ENCODE peak calls at places on chromosomes 4 and X, in seven cellular contexts. One of them, this sample, is unnamed.
A peak's percentile ranks its signal among the peaks of the same experiment; 100 is the strongest.

GRCh38 chr4:176034498-176034897 is 31.1 kb upstream of the WDR17 start:
- DNase-seq in pancreas: no peak
- DNase-seq in GM10248: no peak
- DNase-seq in B cell: no peak
- DNase-seq in tibial artery: no peak
- DNase-seq in astrocyte of the spinal cord: peak; percentile 57
- DNase-seq in GM13977: no peak
- DNase-seq in this sample: peak; percentile 17

GRCh38 chrX:68193234-68193633 is 240.1 kb downstream of the OPHN1 start:
- DNase-seq in pancreas: no peak
- DNase-seq in GM10248: no peak
- DNase-seq in B cell: no peak
- DNase-seq in tibial artery: no peak
- DNase-seq in astrocyte of the spinal cord: peak; percentile 19
- DNase-seq in GM13977: no peak
- DNase-seq in this sample: no peak

GRCh38 chr4:8500966-8501365 is 60.4 kb downstream of the TRMT44 start:
- DNase-seq in pancreas: no peak
- DNase-seq in GM10248: no peak
- DNase-seq in B cell: no peak
- DNase-seq in tibial artery: no peak
- DNase-seq in astrocyte of the spinal cord: no peak
- DNase-seq in GM13977: no peak
- DNase-seq in this sample: no peak

GRCh38 chr4:103754844-103755243 is 35.1 kb upstream of the TACR3 start:
- DNase-seq in pancreas: no peak
- DNase-seq in GM10248: no peak
- DNase-seq in B cell: no peak
- DNase-seq in tibial artery: no peak
- DNase-seq in astrocyte of the spinal cord: no peak
- DNase-seq in GM13977: no peak
- DNase-seq in this sample: no peak

GRCh38 chrX:42519666-42520231 is 258.2 kb downstream of the PPP1R2C start:
- DNase-seq in pancreas: no peak
- DNase-seq in GM10248: no peak
- DNase-seq in B cell: no peak
- DNase-seq in tibial artery: no peak
- DNase-seq in astrocyte of the spinal cord: peak; percentile 67
- DNase-seq in GM13977: no peak
- DNase-seq in this sample: no peak

GRCh38 chrX:74924449-74925209 is 623 bp downstream of the NEXMIF start:
- DNase-seq in pancreas: peak; percentile 81
- DNase-seq in GM10248: peak; percentile 39
- DNase-seq in B cell: no peak
- DNase-seq in tibial artery: peak; percentile 73
- DNase-seq in astrocyte of the spinal cord: peak; percentile 6
- DNase-seq in GM13977: peak; percentile 58
- DNase-seq in this sample: peak; percentile 37

GRCh38 chrX:107683931-107684330 is 55.6 kb downstream of the PRPS1 start:
- DNase-seq in pancreas: no peak
- DNase-seq in GM10248: no peak
- DNase-seq in B cell: no peak
- DNase-seq in tibial artery: no peak
- DNase-seq in astrocyte of the spinal cord: no peak
- DNase-seq in GM13977: no peak
- DNase-seq in this sample: no peak

GRCh38 chr4:26372525-26373172 is 51.8 kb downstream of the RBPJ start:
- DNase-seq in pancreas: no peak
- DNase-seq in GM10248: peak; percentile 48
- DNase-seq in B cell: peak; percentile 42
- DNase-seq in tibial artery: no peak
- DNase-seq in astrocyte of the spinal cord: peak; percentile 84
- DNase-seq in GM13977: peak; percentile 48
- DNase-seq in this sample: no peak

DNA sequence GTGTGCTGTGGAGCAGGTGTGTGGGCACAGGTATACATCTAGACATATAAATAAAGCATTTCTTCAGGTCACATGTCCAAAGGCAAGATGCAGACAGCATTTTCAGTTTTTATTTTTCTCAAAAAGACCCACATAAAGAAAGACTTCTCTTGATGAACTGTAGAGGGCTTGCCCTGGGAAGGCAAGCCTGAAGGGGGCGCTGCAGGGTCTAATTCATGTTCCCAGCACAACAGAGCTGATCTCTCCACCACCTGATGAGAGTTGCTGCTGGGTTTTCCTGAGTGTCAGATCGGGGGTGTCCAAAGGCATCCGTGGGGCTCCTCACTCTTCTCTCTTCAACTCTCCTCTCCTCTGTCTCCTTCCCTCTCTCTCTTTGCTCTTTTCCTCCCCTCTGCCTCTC is 26.6 kb downstream of the ADRA2C start:
- DNase-seq in pancreas: peak; percentile 4
- DNase-seq in GM10248: no peak
- DNase-seq in B cell: no peak
- DNase-seq in tibial artery: no peak
- DNase-seq in astrocyte of the spinal cord: no peak
- DNase-seq in GM13977: no peak
- DNase-seq in this sample: no peak
- TF ChIP-seq CTCF in pancreas: no peak
- TF ChIP-seq CTCF in GM10248: no peak
- TF ChIP-seq CTCF in B cell: no peak
- TF ChIP-seq CTCF in tibial artery: no peak
- TF ChIP-seq CTCF in astrocyte of the spinal cord: no peak
- TF ChIP-seq CTCF in GM13977: no peak
- TF ChIP-seq CTCF in this sample: peak; percentile 45

GRCh38 chrX:114930227-114930626 is 87.2 kb downstream of the IL13RA2 start:
- DNase-seq in pancreas: no peak
- DNase-seq in GM10248: no peak
- DNase-seq in B cell: no peak
- DNase-seq in tibial artery: no peak
- DNase-seq in astrocyte of the spinal cord: no peak
- DNase-seq in GM13977: no peak
- DNase-seq in this sample: no peak
- TF ChIP-seq CTCF in pancreas: no peak
- TF ChIP-seq CTCF in GM10248: no peak
- TF ChIP-seq CTCF in B cell: no peak
- TF ChIP-seq CTCF in tibial artery: no peak
- TF ChIP-seq CTCF in astrocyte of the spinal cord: no peak
- TF ChIP-seq CTCF in GM13977: no peak
- TF ChIP-seq CTCF in this sample: no peak

GRCh38 chr4:56641494-56642051 is 39.5 kb downstream of the HOPX start:
- DNase-seq in pancreas: no peak
- DNase-seq in GM10248: no peak
- DNase-seq in B cell: no peak
- DNase-seq in tibial artery: no peak
- DNase-seq in astrocyte of the spinal cord: peak; percentile 94
- DNase-seq in GM13977: no peak
- DNase-seq in this sample: no peak
- TF ChIP-seq CTCF in pancreas: no peak
- TF ChIP-seq CTCF in GM10248: no peak
- TF ChIP-seq CTCF in B cell: no peak
- TF ChIP-seq CTCF in tibial artery: no peak
- TF ChIP-seq CTCF in astrocyte of the spinal cord: peak; percentile 17
- TF ChIP-seq CTCF in GM13977: no peak
- TF ChIP-seq CTCF in this sample: no peak

GRCh38 chrX:138150709-138151108 is 560.8 kb downstream of the FGF13 start:
- DNase-seq in pancreas: no peak
- DNase-seq in GM10248: no peak
- DNase-seq in B cell: no peak
- DNase-seq in tibial artery: no peak
- DNase-seq in astrocyte of the spinal cord: no peak
- DNase-seq in GM13977: peak; percentile 20
- DNase-seq in this sample: no peak
- TF ChIP-seq CTCF in pancreas: no peak
- TF ChIP-seq CTCF in GM10248: peak; percentile 10
- TF ChIP-seq CTCF in B cell: no peak
- TF ChIP-seq CTCF in tibial artery: no peak
- TF ChIP-seq CTCF in astrocyte of the spinal cord: no peak
- TF ChIP-seq CTCF in GM13977: peak; percentile 34
- TF ChIP-seq CTCF in this sample: peak; percentile 45

DNA sequence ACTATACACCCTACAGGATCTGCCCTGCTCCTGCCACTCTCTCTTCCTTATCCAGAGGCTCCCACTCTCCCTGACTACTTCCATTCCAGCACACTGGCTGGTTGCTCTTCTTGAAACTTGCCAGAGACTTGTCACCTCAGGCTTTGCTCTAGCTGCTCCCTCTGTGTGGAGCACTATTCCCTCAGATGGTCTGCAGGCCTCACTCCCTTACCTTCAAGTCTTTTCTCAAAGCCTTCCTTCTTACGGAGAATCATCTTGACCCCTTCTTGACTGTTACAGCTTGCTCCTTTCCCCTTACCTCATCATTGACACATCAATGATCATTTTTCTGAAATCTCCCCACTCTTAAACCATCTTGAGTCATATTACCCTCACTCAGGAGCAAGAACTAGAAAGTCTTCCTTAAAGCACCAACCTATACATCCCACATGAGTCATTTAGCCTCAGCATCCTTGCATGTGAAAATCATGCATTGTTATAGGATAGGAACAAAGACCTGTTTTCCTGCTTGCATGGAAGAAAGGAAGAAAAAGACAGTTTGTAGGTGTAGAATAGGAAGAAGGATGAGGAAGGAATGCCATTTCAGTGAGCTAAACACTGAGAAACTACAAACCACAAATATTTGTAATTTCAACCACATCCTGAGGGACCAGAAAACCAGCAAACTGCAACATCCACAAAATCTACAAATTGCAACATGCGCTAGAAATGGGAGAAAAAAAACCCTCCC is 55.7 kb downstream of the ANTXR2 start:
- DNase-seq in pancreas: no peak
- DNase-seq in GM10248: no peak
- DNase-seq in B cell: no peak
- DNase-seq in tibial artery: no peak
- DNase-seq in astrocyte of the spinal cord: peak; percentile 92
- DNase-seq in GM13977: no peak
- DNase-seq in this sample: no peak
- TF ChIP-seq CTCF in pancreas: no peak
- TF ChIP-seq CTCF in GM10248: no peak
- TF ChIP-seq CTCF in B cell: no peak
- TF ChIP-seq CTCF in tibial artery: no peak
- TF ChIP-seq CTCF in astrocyte of the spinal cord: no peak
- TF ChIP-seq CTCF in GM13977: no peak
- TF ChIP-seq CTCF in this sample: no peak

GRCh38 chr4:109826719-109827118 is 1.1 kb upstream of the RRH start:
- DNase-seq in pancreas: no peak
- DNase-seq in GM10248: peak; percentile 18
- DNase-seq in B cell: no peak
- DNase-seq in tibial artery: no peak
- DNase-seq in astrocyte of the spinal cord: peak; percentile 39
- DNase-seq in GM13977: peak; percentile 22
- DNase-seq in this sample: no peak
- TF ChIP-seq CTCF in pancreas: no peak
- TF ChIP-seq CTCF in GM10248: peak; percentile 37
- TF ChIP-seq CTCF in B cell: peak; percentile 76
- TF ChIP-seq CTCF in tibial artery: peak; percentile 47
- TF ChIP-seq CTCF in astrocyte of the spinal cord: peak; percentile 54
- TF ChIP-seq CTCF in GM13977: peak; percentile 45
- TF ChIP-seq CTCF in this sample: peak; percentile 74

DNA sequence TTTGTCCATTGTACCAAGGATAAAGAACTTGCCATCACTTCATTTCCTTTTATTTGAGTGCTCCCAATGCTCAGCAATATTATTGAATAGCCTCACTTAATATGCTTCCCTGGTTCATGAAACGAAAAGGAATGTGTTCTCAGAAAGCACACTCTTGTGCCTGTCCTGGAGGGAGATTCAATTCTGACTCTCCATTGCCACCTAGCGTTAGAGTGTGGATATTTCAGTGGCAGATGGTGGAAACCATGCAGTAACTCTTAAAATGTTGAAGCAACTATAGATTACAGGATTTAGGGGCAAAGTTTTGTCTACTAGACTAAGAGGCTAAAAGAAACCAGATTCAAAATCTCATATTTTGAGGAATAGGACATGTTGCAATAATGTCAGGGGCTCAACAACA is 36.0 kb downstream of the GAB3 start:
- DNase-seq in pancreas: no peak
- DNase-seq in GM10248: peak; percentile 55
- DNase-seq in B cell: peak; percentile 54
- DNase-seq in tibial artery: no peak
- DNase-seq in astrocyte of the spinal cord: peak; percentile 56
- DNase-seq in GM13977: peak; percentile 72
- DNase-seq in this sample: peak; percentile 39
- TF ChIP-seq CTCF in pancreas: peak; percentile 70
- TF ChIP-seq CTCF in GM10248: peak; percentile 62
- TF ChIP-seq CTCF in B cell: peak; percentile 78
- TF ChIP-seq CTCF in tibial artery: peak; percentile 60
- TF ChIP-seq CTCF in astrocyte of the spinal cord: peak; percentile 79
- TF ChIP-seq CTCF in GM13977: peak; percentile 85
- TF ChIP-seq CTCF in this sample: peak; percentile 78

GRCh38 chr4:36163198-36163597 is 81.1 kb downstream of the ARAP2 start:
- DNase-seq in pancreas: no peak
- DNase-seq in GM10248: no peak
- DNase-seq in B cell: no peak
- DNase-seq in tibial artery: no peak
- DNase-seq in astrocyte of the spinal cord: no peak
- DNase-seq in GM13977: peak; percentile 13
- DNase-seq in this sample: no peak

DNA sequence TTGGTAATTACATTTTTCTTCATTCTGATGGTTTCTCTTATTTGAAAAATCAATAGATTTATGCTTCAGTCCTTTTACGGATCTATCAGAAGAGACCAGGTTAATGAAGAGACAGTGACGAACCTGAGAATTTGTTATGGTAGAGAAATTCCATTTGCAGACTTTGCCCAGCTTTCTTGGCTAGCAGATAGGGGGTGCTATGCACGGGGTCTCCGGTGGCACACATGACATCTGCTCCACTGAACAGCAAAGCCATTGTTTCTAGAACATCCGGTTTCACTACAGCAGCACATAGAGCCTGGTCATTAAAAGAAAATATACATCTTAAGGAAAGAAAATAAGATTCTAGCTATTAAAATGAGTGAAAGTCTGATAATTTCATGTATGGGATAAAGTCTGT is 85.1 kb downstream of the ARAP2 start:
- DNase-seq in pancreas: no peak
- DNase-seq in GM10248: no peak
- DNase-seq in B cell: no peak
- DNase-seq in tibial artery: no peak
- DNase-seq in astrocyte of the spinal cord: no peak
- DNase-seq in GM13977: no peak
- DNase-seq in this sample: no peak
- TF ChIP-seq CTCF in pancreas: no peak
- TF ChIP-seq CTCF in GM10248: no peak
- TF ChIP-seq CTCF in B cell: no peak
- TF ChIP-seq CTCF in tibial artery: no peak
- TF ChIP-seq CTCF in astrocyte of the spinal cord: no peak
- TF ChIP-seq CTCF in GM13977: no peak
- TF ChIP-seq CTCF in this sample: no peak

This sample was measured in neural crest cell.